ENCODE peak calls at places on chromosome 10, in four cellular contexts. S is tibial artery; X is colonic mucosa; O is CD8-positive, alpha-beta T cell. Y is an unnamed sample. For H3K4me1, the result is how much of the 10 kb centered on the place peaks cover.

GRCh38 chr10:60536529-60537114 is 146.9 kb upstream of the ANK3 start:
- DNase-seq in S (no peak), X (no peak), O (no peak), Y (no peak)

GRCh38 chr10:22629843-22630228 is 84.5 kb downstream of the PIP4K2A start:
- DNase-seq in S (no peak), X (no peak), O (no peak), Y (no peak)

GRCh38 chr10:18351426-18351825 is 211.2 kb downstream of the CACNB2 start:
- DNase-seq in S (no peak), X (no peak), O (no peak), Y (no peak)

GRCh38 chr10:117373848-117374505 is 1.3 kb downstream of the PDZD8 start:
- DNase-seq in S (peak), X (peak), O (peak), Y (peak)

GRCh38 chr10:25017247-25017590 is 807 bp downstream of the THNSL1 start:
- DNase-seq in S (no peak), X (peak), O (peak), Y (no peak)

GRCh38 chr10:68598978-68599753 is 39.0 kb downstream of the TET1 start:
- DNase-seq in S (peak), X (peak), O (no peak), Y (no peak)

GRCh38 chr10:79393924-79394610 is 46.8 kb downstream of the PPIF start:
- DNase-seq in S (no peak), X (no peak), O (no peak), Y (no peak)

GRCh38 chr10:29533046-29533445 is 101.7 kb downstream of the SVIL start:
- DNase-seq in S (no peak), X (no peak), O (no peak), Y (no peak)

GRCh38 chr10:17200885-17201164 is 647 bp downstream of the TRDMT1 start:
- DNase-seq in S (peak), X (peak), O (peak), Y (no peak)

GRCh38 chr10:110534571-110534970 is 32.9 kb upstream of the SMC3 start:
- DNase-seq in S (no peak), X (no peak), O (no peak), Y (no peak)

DNA sequence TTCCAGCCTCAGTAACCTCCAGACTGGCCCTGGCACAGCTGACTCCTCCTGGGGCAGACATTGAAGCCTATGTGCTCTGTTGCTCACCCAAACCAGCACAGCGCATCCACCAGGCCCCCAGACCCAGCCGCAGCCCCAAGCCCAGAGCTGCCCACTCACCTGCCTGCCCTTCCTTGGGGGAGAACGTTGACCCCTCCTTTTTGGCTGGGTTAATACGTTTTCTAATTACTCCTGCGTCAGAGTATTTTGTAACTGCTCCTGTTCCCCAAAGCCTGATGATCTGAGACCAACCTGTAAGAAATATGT is 106.9 kb upstream of the NPS start:
- DNase-seq in S (no peak), X (no peak), O (no peak), Y (no peak)
- H3K4me1 ChIP-seq in S (under half), X (under half), O (under half), Y (under half)

GRCh38 chr10:55449981-55450380 is 649.0 kb upstream of the PCDH15 start:
- DNase-seq in S (no peak), X (no peak), O (no peak), Y (no peak)

GRCh38 chr10:55441777-55442176 is 640.7 kb upstream of the PCDH15 start:
- DNase-seq in S (no peak), X (no peak), O (no peak), Y (no peak)

GRCh38 chr10:55446603-55447002 is 645.6 kb upstream of the PCDH15 start:
- DNase-seq in S (no peak), X (no peak), O (no peak), Y (no peak)
- H3K4me1 ChIP-seq in S (under half), X (under half), O (under half), Y (under half)

DNA sequence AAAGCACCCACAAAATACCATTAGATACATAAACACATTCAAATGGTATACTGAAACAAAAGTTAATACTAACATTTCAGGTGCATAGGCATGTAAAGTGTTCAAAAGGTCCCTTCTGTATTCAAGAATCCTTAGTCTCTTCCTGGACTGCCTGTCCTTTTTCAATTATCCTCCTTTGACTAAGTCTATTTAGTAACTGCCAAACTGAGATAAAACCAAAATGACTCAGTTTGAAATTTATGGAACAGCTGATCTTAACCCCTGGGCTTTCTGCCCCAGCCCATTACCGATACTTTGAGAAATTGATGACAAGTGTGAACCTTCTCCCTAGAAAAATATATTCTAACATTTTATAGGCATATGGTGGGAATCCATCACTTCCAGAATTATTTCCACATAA is 5.4 kb downstream of the EPC1 start:
- DNase-seq in S (no peak), X (no peak), O (no peak), Y (no peak)
- H3K4me1 ChIP-seq in S (half or more), X (under half), O (half or more), Y (under half)

GRCh38 chr10:92760609-92761008 is 70.9 kb downstream of the HHEX start:
- DNase-seq in S (no peak), X (no peak), O (no peak), Y (no peak)
- H3K4me1 ChIP-seq in S (under half), X (under half), O (under half), Y (under half)

GRCh38 chr10:125061557-125062243 is 98.7 kb downstream of the CTBP2 start:
- DNase-seq in S (no peak), X (no peak), O (no peak), Y (no peak)
- H3K4me1 ChIP-seq in S (half or more), X (under half), O (under half), Y (under half)

GRCh38 chr10:90051053-90051452 is 349.7 kb downstream of the KIF20B start:
- DNase-seq in S (no peak), X (no peak), O (no peak), Y (no peak)

GRCh38 chr10:90047243-90047729 is 345.9 kb downstream of the KIF20B start:
- DNase-seq in S (no peak), X (no peak), O (no peak), Y (no peak)

GRCh38 chr10:90051474-90051873 is 350.1 kb downstream of the KIF20B start:
- DNase-seq in S (no peak), X (no peak), O (no peak), Y (no peak)
- H3K4me1 ChIP-seq in S (under half), X (under half), O (under half), Y (under half)

DNA sequence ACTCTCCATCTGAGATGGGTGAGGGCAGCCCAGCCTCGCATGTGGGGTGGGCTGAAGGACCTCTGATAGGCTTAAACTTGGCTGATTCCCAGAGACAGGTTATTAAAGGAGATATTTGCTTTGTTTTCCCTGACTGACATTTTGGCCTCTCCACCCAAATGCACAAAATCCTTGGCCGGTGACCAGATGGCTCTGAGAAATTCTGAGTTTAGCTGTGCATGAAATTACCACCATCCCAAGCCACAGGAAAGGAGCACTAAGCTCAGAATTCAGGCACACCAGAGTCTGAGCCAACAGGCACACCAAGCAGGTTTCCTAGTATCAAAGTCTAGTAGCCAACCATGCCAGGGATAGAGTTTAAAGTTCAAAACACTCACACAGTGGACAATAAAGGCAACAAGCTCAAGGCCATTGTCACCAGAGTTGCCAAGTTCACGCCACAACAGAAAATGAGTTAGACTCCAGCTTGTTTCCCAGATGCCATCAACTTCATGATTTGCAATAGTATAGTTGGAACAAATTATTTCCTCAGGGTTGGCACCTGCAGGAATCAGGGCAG is 387.6 kb downstream of the KCNMA1 start:
- DNase-seq in S (no peak), X (no peak), O (no peak), Y (no peak)
- H3K4me1 ChIP-seq in S (half or more), X (under half), O (under half), Y (under half)

GRCh38 chr10:132519382-132520146 is 18.0 kb upstream of the INPP5A start:
- DNase-seq in S (peak), X (no peak), O (no peak), Y (no peak)
- H3K4me1 ChIP-seq in S (half or more), X (under half), O (under half), Y (under half)